ENCODE peak calls at places on chromosomes 11 and 22, in eight cellular contexts. O, Y, B, I, K, H, N and W are unnamed samples.

GRCh38 chr11:64784813-64785581 is 6.7 kb upstream of the SF1 start:
- DNase-seq in O (no peak), Y (no peak), B (no peak), I (no peak), K (no peak), H (no peak), N (no peak), W (no peak)

GRCh38 chr11:128463386-128463829 is 124.0 kb downstream of the ETS1 start:
- DNase-seq in O (peak), Y (no peak), B (peak), I (no peak), K (peak), H (no peak), N (no peak), W (no peak)

GRCh38 chr11:102120006-102120405 is 9.8 kb downstream of the YAP1 start:
- DNase-seq in O (no peak), Y (no peak), B (no peak), I (no peak), K (no peak), H (no peak), N (no peak), W (peak)

GRCh38 chr11:95486979-95487378 is 256.0 kb upstream of the SESN3 start:
- DNase-seq in O (no peak), Y (no peak), B (no peak), I (no peak), K (no peak), H (no peak), N (no peak), W (no peak)

GRCh38 chr22:19995611-19996339 is 20.8 kb downstream of the ARVCF start:
- DNase-seq in O (no peak), Y (no peak), B (peak), I (no peak), K (no peak), H (no peak), N (no peak), W (no peak)

GRCh38 chr11:74713686-74714085 is 17.5 kb downstream of the CHRDL2 start:
- DNase-seq in O (no peak), Y (no peak), B (no peak), I (no peak), K (no peak), H (no peak), N (no peak), W (no peak)

GRCh38 chr11:2085251-2086066 is 53.7 kb downstream of the IGF2 start:
- DNase-seq in O (no peak), Y (no peak), B (no peak), I (no peak), K (no peak), H (no peak), N (no peak), W (no peak)

GRCh38 chr11:69682221-69682620 is 7.1 kb upstream of the LTO1 start:
- DNase-seq in O (peak), Y (no peak), B (no peak), I (no peak), K (no peak), H (no peak), N (no peak), W (no peak)

GRCh38 chr11:48004456-48004855 is 24.1 kb downstream of the PTPRJ start:
- DNase-seq in O (no peak), Y (no peak), B (no peak), I (no peak), K (no peak), H (no peak), N (no peak), W (no peak)

GRCh38 chr22:21642584-21643448 is 714 bp downstream of the SDF2L1 start:
- DNase-seq in O (peak), Y (peak), B (no peak), I (peak), K (no peak), H (peak), N (peak), W (no peak)

GRCh38 chr11:122656073-122656630 is 630 bp downstream of the UBASH3B start:
- DNase-seq in O (no peak), Y (peak), B (peak), I (peak), K (peak), H (peak), N (peak), W (no peak)

GRCh38 chr22:48535868-48536690 is 1291.6 kb downstream of the BRD1 start:
- DNase-seq in O (no peak), Y (no peak), B (no peak), I (no peak), K (no peak), H (no peak), N (no peak), W (no peak)

GRCh38 chr11:104668797-104669463 is 229.3 kb downstream of the CASP12 start:
- DNase-seq in O (peak), Y (no peak), B (no peak), I (no peak), K (no peak), H (no peak), N (no peak), W (peak)

GRCh38 chr22:22167791-22168189 is 76.8 kb upstream of the VPREB1 start:
- DNase-seq in O (no peak), Y (peak), B (no peak), I (no peak), K (no peak), H (no peak), N (no peak), W (no peak)

GRCh38 chr11:70834277-70834940 is 418.0 kb downstream of the SHANK2 start:
- DNase-seq in O (no peak), Y (peak), B (no peak), I (no peak), K (no peak), H (no peak), N (peak), W (no peak)

GRCh38 chr11:68714047-68714856 is 29.9 kb downstream of the GAL start:
- DNase-seq in O (no peak), Y (no peak), B (no peak), I (no peak), K (no peak), H (no peak), N (no peak), W (no peak)

GRCh38 chr11:68370211-68371111 is 58.1 kb downstream of the LRP5 start:
- DNase-seq in O (no peak), Y (no peak), B (peak), I (no peak), K (peak), H (no peak), N (no peak), W (no peak)

GRCh38 chr11:47376183-47376542 is 2.2 kb downstream of the SPI1 start:
- DNase-seq in O (no peak), Y (no peak), B (no peak), I (no peak), K (no peak), H (no peak), N (no peak), W (no peak)

GRCh38 chr22:27880778-27881394 is 38.2 kb downstream of the PITPNB start:
- DNase-seq in O (peak), Y (peak), B (no peak), I (no peak), K (peak), H (no peak), N (no peak), W (peak)

GRCh38 chr22:37909756-37910155 is 3.7 kb downstream of the MICALL1 start:
- DNase-seq in O (no peak), Y (no peak), B (no peak), I (no peak), K (no peak), H (no peak), N (no peak), W (no peak)

GRCh38 chr22:19796169-19796568 is 35.6 kb downstream of the TBX1 start:
- DNase-seq in O (no peak), Y (no peak), B (peak), I (no peak), K (no peak), H (no peak), N (no peak), W (no peak)

GRCh38 chr11:121418625-121419114 is 33.4 kb upstream of the SORL1 start:
- DNase-seq in O (no peak), Y (no peak), B (peak), I (peak), K (peak), H (peak), N (no peak), W (peak)